ENCODE peak calls at places on chromosomes 16 and 17, in ten cellular contexts. One of them, this sample, is unnamed.
A peak's percentile ranks its signal among the peaks of the same experiment; 100 is the strongest.

GRCh38 chr17:47879776-47880452 is 16.1 kb upstream of the SP2 start:
- DNase-seq in HS-5: no peak
- DNase-seq in activated naive CD4-positive, alpha-beta T cell: no peak
- DNase-seq in stimulated activated CD4-positive, alpha-beta T cell treated with anti-CD3 and anti-CD28 coated beads, Interleukin-4, amount 100 ng/mL, for 48 hours: no peak
- DNase-seq in activated gamma-delta T cell treated with Interleukin-2 at 50 U/mL for 16 hours: no peak
- DNase-seq in Calu3: no peak
- DNase-seq in GM20000: no peak
- DNase-seq in stimulated activated CD8-positive, alpha-beta memory T cell treated with anti-CD3 and anti-CD28 coated beads, Interleukin-7, amount 100 ng/mL, for 1 hour: no peak
- DNase-seq in NCI-H2081 treated with DMSO at 0.1 percent for 48 hours: no peak
- DNase-seq in ELF-1: no peak
- DNase-seq in this sample: no peak

GRCh38 chr17:33292184-33292980 is 713 bp downstream of the ASIC2 start:
- DNase-seq in HS-5: no peak
- DNase-seq in activated naive CD4-positive, alpha-beta T cell: no peak
- DNase-seq in stimulated activated CD4-positive, alpha-beta T cell treated with anti-CD3 and anti-CD28 coated beads, Interleukin-4, amount 100 ng/mL, for 48 hours: no peak
- DNase-seq in activated gamma-delta T cell treated with Interleukin-2 at 50 U/mL for 16 hours: no peak
- DNase-seq in Calu3: no peak
- DNase-seq in GM20000: peak; percentile 39
- DNase-seq in stimulated activated CD8-positive, alpha-beta memory T cell treated with anti-CD3 and anti-CD28 coated beads, Interleukin-7, amount 100 ng/mL, for 1 hour: no peak
- DNase-seq in NCI-H2081 treated with DMSO at 0.1 percent for 48 hours: no peak
- DNase-seq in ELF-1: peak; percentile 61
- DNase-seq in this sample: no peak

GRCh38 chr17:48310748-48311213 is 119.2 kb downstream of the SKAP1 start:
- DNase-seq in HS-5: no peak
- DNase-seq in activated naive CD4-positive, alpha-beta T cell: no peak
- DNase-seq in stimulated activated CD4-positive, alpha-beta T cell treated with anti-CD3 and anti-CD28 coated beads, Interleukin-4, amount 100 ng/mL, for 48 hours: no peak
- DNase-seq in activated gamma-delta T cell treated with Interleukin-2 at 50 U/mL for 16 hours: no peak
- DNase-seq in Calu3: peak; percentile 70
- DNase-seq in GM20000: no peak
- DNase-seq in stimulated activated CD8-positive, alpha-beta memory T cell treated with anti-CD3 and anti-CD28 coated beads, Interleukin-7, amount 100 ng/mL, for 1 hour: no peak
- DNase-seq in NCI-H2081 treated with DMSO at 0.1 percent for 48 hours: peak; percentile 95
- DNase-seq in ELF-1: peak; percentile 11
- DNase-seq in this sample: no peak

GRCh38 chr17:45332505-45332904 is 15.7 kb upstream of the MAP3K14 start:
- DNase-seq in HS-5: no peak
- DNase-seq in activated naive CD4-positive, alpha-beta T cell: no peak
- DNase-seq in stimulated activated CD4-positive, alpha-beta T cell treated with anti-CD3 and anti-CD28 coated beads, Interleukin-4, amount 100 ng/mL, for 48 hours: no peak
- DNase-seq in activated gamma-delta T cell treated with Interleukin-2 at 50 U/mL for 16 hours: no peak
- DNase-seq in Calu3: no peak
- DNase-seq in GM20000: no peak
- DNase-seq in stimulated activated CD8-positive, alpha-beta memory T cell treated with anti-CD3 and anti-CD28 coated beads, Interleukin-7, amount 100 ng/mL, for 1 hour: no peak
- DNase-seq in NCI-H2081 treated with DMSO at 0.1 percent for 48 hours: no peak
- DNase-seq in ELF-1: no peak
- DNase-seq in this sample: no peak

GRCh38 chr17:2563061-2563460 is 30.4 kb upstream of the PAFAH1B1 start:
- DNase-seq in HS-5: no peak
- DNase-seq in activated naive CD4-positive, alpha-beta T cell: no peak
- DNase-seq in stimulated activated CD4-positive, alpha-beta T cell treated with anti-CD3 and anti-CD28 coated beads, Interleukin-4, amount 100 ng/mL, for 48 hours: no peak
- DNase-seq in activated gamma-delta T cell treated with Interleukin-2 at 50 U/mL for 16 hours: no peak
- DNase-seq in Calu3: no peak
- DNase-seq in GM20000: no peak
- DNase-seq in stimulated activated CD8-positive, alpha-beta memory T cell treated with anti-CD3 and anti-CD28 coated beads, Interleukin-7, amount 100 ng/mL, for 1 hour: no peak
- DNase-seq in NCI-H2081 treated with DMSO at 0.1 percent for 48 hours: no peak
- DNase-seq in ELF-1: peak; percentile 81
- DNase-seq in this sample: no peak

GRCh38 chr16:88719933-88720296 is 13.6 kb downstream of the CTU2 start:
- DNase-seq in HS-5: no peak
- DNase-seq in activated naive CD4-positive, alpha-beta T cell: no peak
- DNase-seq in stimulated activated CD4-positive, alpha-beta T cell treated with anti-CD3 and anti-CD28 coated beads, Interleukin-4, amount 100 ng/mL, for 48 hours: no peak
- DNase-seq in activated gamma-delta T cell treated with Interleukin-2 at 50 U/mL for 16 hours: no peak
- DNase-seq in Calu3: no peak
- DNase-seq in GM20000: no peak
- DNase-seq in stimulated activated CD8-positive, alpha-beta memory T cell treated with anti-CD3 and anti-CD28 coated beads, Interleukin-7, amount 100 ng/mL, for 1 hour: no peak
- DNase-seq in NCI-H2081 treated with DMSO at 0.1 percent for 48 hours: no peak
- DNase-seq in ELF-1: no peak
- DNase-seq in this sample: no peak

GRCh38 chr16:89705006-89705405 is 3.5 kb upstream of the SPATA2L start:
- DNase-seq in HS-5: no peak
- DNase-seq in activated naive CD4-positive, alpha-beta T cell: no peak
- DNase-seq in stimulated activated CD4-positive, alpha-beta T cell treated with anti-CD3 and anti-CD28 coated beads, Interleukin-4, amount 100 ng/mL, for 48 hours: no peak
- DNase-seq in activated gamma-delta T cell treated with Interleukin-2 at 50 U/mL for 16 hours: no peak
- DNase-seq in Calu3: no peak
- DNase-seq in GM20000: no peak
- DNase-seq in stimulated activated CD8-positive, alpha-beta memory T cell treated with anti-CD3 and anti-CD28 coated beads, Interleukin-7, amount 100 ng/mL, for 1 hour: no peak
- DNase-seq in NCI-H2081 treated with DMSO at 0.1 percent for 48 hours: no peak
- DNase-seq in ELF-1: no peak
- DNase-seq in this sample: no peak

GRCh38 chr16:81350306-81350615 is 35.5 kb downstream of the GAN start:
- DNase-seq in HS-5: no peak
- DNase-seq in activated naive CD4-positive, alpha-beta T cell: no peak
- DNase-seq in stimulated activated CD4-positive, alpha-beta T cell treated with anti-CD3 and anti-CD28 coated beads, Interleukin-4, amount 100 ng/mL, for 48 hours: no peak
- DNase-seq in activated gamma-delta T cell treated with Interleukin-2 at 50 U/mL for 16 hours: no peak
- DNase-seq in Calu3: no peak
- DNase-seq in GM20000: no peak
- DNase-seq in stimulated activated CD8-positive, alpha-beta memory T cell treated with anti-CD3 and anti-CD28 coated beads, Interleukin-7, amount 100 ng/mL, for 1 hour: no peak
- DNase-seq in NCI-H2081 treated with DMSO at 0.1 percent for 48 hours: no peak
- DNase-seq in ELF-1: no peak
- DNase-seq in this sample: no peak

GRCh38 chr17:42361781-42362186 is 26.5 kb downstream of the STAT3 start:
- DNase-seq in HS-5: no peak
- DNase-seq in activated naive CD4-positive, alpha-beta T cell: no peak
- DNase-seq in stimulated activated CD4-positive, alpha-beta T cell treated with anti-CD3 and anti-CD28 coated beads, Interleukin-4, amount 100 ng/mL, for 48 hours: no peak
- DNase-seq in activated gamma-delta T cell treated with Interleukin-2 at 50 U/mL for 16 hours: peak; percentile 34
- DNase-seq in Calu3: no peak
- DNase-seq in GM20000: no peak
- DNase-seq in stimulated activated CD8-positive, alpha-beta memory T cell treated with anti-CD3 and anti-CD28 coated beads, Interleukin-7, amount 100 ng/mL, for 1 hour: no peak
- DNase-seq in NCI-H2081 treated with DMSO at 0.1 percent for 48 hours: no peak
- DNase-seq in ELF-1: peak; percentile 82
- DNase-seq in this sample: no peak

GRCh38 chr16:12214509-12214908 is 238.0 kb downstream of the SNX29 start:
- DNase-seq in HS-5: no peak
- DNase-seq in activated naive CD4-positive, alpha-beta T cell: no peak
- DNase-seq in stimulated activated CD4-positive, alpha-beta T cell treated with anti-CD3 and anti-CD28 coated beads, Interleukin-4, amount 100 ng/mL, for 48 hours: no peak
- DNase-seq in activated gamma-delta T cell treated with Interleukin-2 at 50 U/mL for 16 hours: no peak
- DNase-seq in Calu3: no peak
- DNase-seq in GM20000: no peak
- DNase-seq in stimulated activated CD8-positive, alpha-beta memory T cell treated with anti-CD3 and anti-CD28 coated beads, Interleukin-7, amount 100 ng/mL, for 1 hour: no peak
- DNase-seq in NCI-H2081 treated with DMSO at 0.1 percent for 48 hours: no peak
- DNase-seq in ELF-1: no peak
- DNase-seq in this sample: no peak

GRCh38 chr17:70137451-70138230 is 31.7 kb upstream of the KCNJ2 start:
- DNase-seq in HS-5: peak; percentile 68
- DNase-seq in activated naive CD4-positive, alpha-beta T cell: no peak
- DNase-seq in stimulated activated CD4-positive, alpha-beta T cell treated with anti-CD3 and anti-CD28 coated beads, Interleukin-4, amount 100 ng/mL, for 48 hours: peak; percentile 19
- DNase-seq in activated gamma-delta T cell treated with Interleukin-2 at 50 U/mL for 16 hours: no peak
- DNase-seq in Calu3: no peak
- DNase-seq in GM20000: peak; percentile 75
- DNase-seq in stimulated activated CD8-positive, alpha-beta memory T cell treated with anti-CD3 and anti-CD28 coated beads, Interleukin-7, amount 100 ng/mL, for 1 hour: no peak
- DNase-seq in NCI-H2081 treated with DMSO at 0.1 percent for 48 hours: no peak
- DNase-seq in ELF-1: no peak
- DNase-seq in this sample: no peak

GRCh38 chr16:47732806-47733150 is 271.6 kb downstream of the PHKB start:
- DNase-seq in HS-5: peak; percentile 49
- DNase-seq in activated naive CD4-positive, alpha-beta T cell: no peak
- DNase-seq in stimulated activated CD4-positive, alpha-beta T cell treated with anti-CD3 and anti-CD28 coated beads, Interleukin-4, amount 100 ng/mL, for 48 hours: peak; percentile 18
- DNase-seq in activated gamma-delta T cell treated with Interleukin-2 at 50 U/mL for 16 hours: no peak
- DNase-seq in Calu3: no peak
- DNase-seq in GM20000: no peak
- DNase-seq in stimulated activated CD8-positive, alpha-beta memory T cell treated with anti-CD3 and anti-CD28 coated beads, Interleukin-7, amount 100 ng/mL, for 1 hour: no peak
- DNase-seq in NCI-H2081 treated with DMSO at 0.1 percent for 48 hours: no peak
- DNase-seq in ELF-1: no peak
- DNase-seq in this sample: no peak

GRCh38 chr16:11079657-11080187 is 135.4 kb downstream of the CLEC16A start:
- DNase-seq in HS-5: peak; percentile 88
- DNase-seq in activated naive CD4-positive, alpha-beta T cell: no peak
- DNase-seq in stimulated activated CD4-positive, alpha-beta T cell treated with anti-CD3 and anti-CD28 coated beads, Interleukin-4, amount 100 ng/mL, for 48 hours: no peak
- DNase-seq in activated gamma-delta T cell treated with Interleukin-2 at 50 U/mL for 16 hours: no peak
- DNase-seq in Calu3: no peak
- DNase-seq in GM20000: peak; percentile 53
- DNase-seq in stimulated activated CD8-positive, alpha-beta memory T cell treated with anti-CD3 and anti-CD28 coated beads, Interleukin-7, amount 100 ng/mL, for 1 hour: no peak
- DNase-seq in NCI-H2081 treated with DMSO at 0.1 percent for 48 hours: no peak
- DNase-seq in ELF-1: peak; percentile 38
- DNase-seq in this sample: no peak

GRCh38 chr17:80264048-80264792 is 3.6 kb downstream of the RNF213 start:
- DNase-seq in HS-5: no peak
- DNase-seq in activated naive CD4-positive, alpha-beta T cell: no peak
- DNase-seq in stimulated activated CD4-positive, alpha-beta T cell treated with anti-CD3 and anti-CD28 coated beads, Interleukin-4, amount 100 ng/mL, for 48 hours: peak; percentile 46
- DNase-seq in activated gamma-delta T cell treated with Interleukin-2 at 50 U/mL for 16 hours: peak; percentile 76
- DNase-seq in Calu3: no peak
- DNase-seq in GM20000: no peak
- DNase-seq in stimulated activated CD8-positive, alpha-beta memory T cell treated with anti-CD3 and anti-CD28 coated beads, Interleukin-7, amount 100 ng/mL, for 1 hour: no peak
- DNase-seq in NCI-H2081 treated with DMSO at 0.1 percent for 48 hours: no peak
- DNase-seq in ELF-1: no peak
- DNase-seq in this sample: no peak